ENCODE peak calls at places on chromosomes 3 and 15, in eight cellular contexts. F, N, M, K, J, S, E and I are unnamed samples.

GRCh38 chr15:31439328-31439727 is 112.7 kb downstream of the KLF13 start:
- DNase-seq in N (peak), J (peak), E (no peak), M (no peak), F (no peak), K (no peak), S (no peak), I (peak)

GRCh38 chr3:124919756-124920155 is 14.8 kb downstream of the MUC13 start:
- DNase-seq in E (no peak), J (no peak), N (peak), K (no peak), F (peak), M (no peak), S (no peak), I (peak)

GRCh38 chr3:120506076-120506827 is 55.5 kb upstream of the FSTL1 start:
- DNase-seq in J (no peak), N (peak), E (no peak), S (no peak), F (no peak), K (no peak), M (no peak), I (peak)

GRCh38 chr3:11095932-11096265 is 58.4 kb upstream of the HRH1 start:
- DNase-seq in J (no peak), N (no peak), S (no peak), F (peak), K (no peak), E (no peak), M (no peak), I (peak)

GRCh38 chr3:13863929-13864595 is 15.8 kb downstream of the WNT7A start:
- DNase-seq in K (no peak), E (no peak), J (no peak), S (no peak), F (no peak), M (no peak), N (no peak), I (no peak)

GRCh38 chr3:45915518-45916231 is 27.6 kb upstream of the CXCR6 start:
- DNase-seq in J (no peak), S (peak), N (peak), E (peak), K (peak), M (no peak), F (peak), I (peak)

GRCh38 chr3:104385421-104385820 is 981.3 kb upstream of the ALCAM start:
- DNase-seq in S (no peak), K (no peak), J (no peak), M (no peak), F (peak), N (no peak), E (no peak), I (no peak)

GRCh38 chr3:13658681-13659080 is 109.8 kb downstream of the FBLN2 start:
- DNase-seq in S (no peak), E (no peak), F (no peak), N (no peak), J (no peak), M (no peak), K (no peak), I (no peak)

GRCh38 chr3:195450731-195451229 is 8.0 kb upstream of the ACAP2 start:
- DNase-seq in F (peak), M (peak), K (no peak), J (peak), S (peak), E (no peak), N (peak), I (peak)

GRCh38 chr15:76904461-76905012 is 603 bp downstream of the SCAPER start:
- DNase-seq in M (peak), E (peak), N (peak), S (peak), F (peak), K (no peak), J (no peak), I (peak)

GRCh38 chr15:95932676-95933075 is 397.8 kb upstream of the NR2F2 start:
- DNase-seq in J (no peak), F (peak), S (no peak), M (no peak), N (peak), E (no peak), K (no peak), I (peak)

GRCh38 chr15:67715166-67715565 is 110.1 kb upstream of the SKOR1 start:
- DNase-seq in E (no peak), J (no peak), F (no peak), N (no peak), K (no peak), S (no peak), M (no peak), I (no peak)

GRCh38 chr3:17810759-17811158 is 68.3 kb upstream of the TBC1D5 start:
- DNase-seq in S (no peak), M (no peak), K (no peak), J (no peak), N (peak), F (peak), E (no peak), I (peak)

GRCh38 chr15:97995192-97995591 is 34.7 kb downstream of the ARRDC4 start:
- DNase-seq in M (no peak), E (no peak), K (no peak), F (no peak), N (no peak), J (no peak), S (no peak), I (no peak)

GRCh38 chr15:78492841-78493240 is 14.5 kb upstream of the HYKK start:
- DNase-seq in N (peak), F (peak), S (no peak), J (no peak), E (no peak), M (no peak), K (no peak), I (peak)

GRCh38 chr3:22713936-22714335 is 489.2 kb upstream of the UBE2E2 start:
- DNase-seq in J (peak), K (no peak), E (no peak), N (peak), S (no peak), M (peak), F (peak), I (peak)

GRCh38 chr3:188085596-188086560 is 68.1 kb upstream of the LPP start:
- DNase-seq in K (no peak), F (no peak), N (no peak), S (no peak), M (no peak), J (no peak), E (no peak), I (no peak)

GRCh38 chr15:85316244-85316934 is 64.0 kb upstream of the AKAP13 start:
- DNase-seq in M (no peak), K (no peak), F (no peak), E (no peak), J (no peak), S (no peak), N (peak), I (peak)

GRCh38 chr3:121584418-121584817 is 8.8 kb upstream of the FBXO40 start:
- DNase-seq in M (no peak), J (no peak), S (no peak), F (no peak), N (no peak), E (no peak), K (no peak), I (no peak)